ENCODE peak calls at places on chromosomes 11 and 22, in six cellular contexts. One of them, this sample, is unnamed.
A peak's percentile ranks its signal among the peaks of the same experiment; 100 is the strongest.

GRCh38 chr11:87180743-87181142 is 143.0 kb downstream of the TMEM135 start:
- DNase-seq in breast epithelium: no peak
- DNase-seq in H9: no peak
- DNase-seq in IMR-90: peak; percentile 65
- DNase-seq in transverse colon: no peak
- DNase-seq in PC-9: no peak
- DNase-seq in this sample: no peak

GRCh38 chr11:124195419-124195734 is 12.2 kb downstream of the OR10D3 start:
- DNase-seq in breast epithelium: no peak
- DNase-seq in PC-9: no peak
- DNase-seq in H9: no peak
- DNase-seq in transverse colon: no peak
- DNase-seq in IMR-90: no peak
- DNase-seq in this sample: no peak

GRCh38 chr11:134352111-134352510 is 20.3 kb downstream of the GLB1L2 start:
- DNase-seq in breast epithelium: no peak
- DNase-seq in H9: no peak
- DNase-seq in PC-9: no peak
- DNase-seq in transverse colon: no peak
- DNase-seq in IMR-90: no peak
- DNase-seq in this sample: no peak

GRCh38 chr11:12692238-12693074 is 18.2 kb downstream of the TEAD1 start:
- DNase-seq in breast epithelium: peak; percentile 73
- DNase-seq in transverse colon: peak; percentile 92
- DNase-seq in H9: no peak
- DNase-seq in PC-9: no peak
- DNase-seq in IMR-90: peak; percentile 95
- DNase-seq in this sample: no peak

GRCh38 chr11:31464436-31464835 is 45.0 kb downstream of the IMMP1L start:
- DNase-seq in PC-9: no peak
- DNase-seq in transverse colon: no peak
- DNase-seq in H9: no peak
- DNase-seq in breast epithelium: no peak
- DNase-seq in IMR-90: no peak
- DNase-seq in this sample: no peak

GRCh38 chr22:38766076-38766777 is 10.4 kb upstream of the SUN2 start:
- DNase-seq in transverse colon: peak; percentile 78
- DNase-seq in breast epithelium: peak; percentile 72
- DNase-seq in PC-9: peak; percentile 89
- DNase-seq in H9: peak; percentile 93
- DNase-seq in IMR-90: peak; percentile 64
- DNase-seq in this sample: peak; percentile 43

GRCh38 chr11:73570415-73571114 is 27.3 kb downstream of the FAM168A start:
- DNase-seq in IMR-90: peak; percentile 72
- DNase-seq in PC-9: peak; percentile 62
- DNase-seq in H9: no peak
- DNase-seq in breast epithelium: no peak
- DNase-seq in transverse colon: no peak
- DNase-seq in this sample: peak; percentile 98

GRCh38 chr11:100671471-100671870 is 15.6 kb upstream of the ARHGAP42 start:
- DNase-seq in PC-9: no peak
- DNase-seq in IMR-90: peak; percentile 44
- DNase-seq in breast epithelium: no peak
- DNase-seq in H9: no peak
- DNase-seq in transverse colon: no peak
- DNase-seq in this sample: no peak

GRCh38 chr11:75439026-75439425 is 6.0 kb upstream of the KLHL35 start:
- DNase-seq in breast epithelium: no peak
- DNase-seq in IMR-90: no peak
- DNase-seq in transverse colon: no peak
- DNase-seq in H9: no peak
- DNase-seq in PC-9: no peak
- DNase-seq in this sample: no peak

GRCh38 chr11:106076421-106076922 is 675 bp downstream of the KBTBD3 start:
- DNase-seq in IMR-90: no peak
- DNase-seq in PC-9: no peak
- DNase-seq in transverse colon: peak; percentile 12
- DNase-seq in breast epithelium: no peak
- DNase-seq in H9: no peak
- DNase-seq in this sample: no peak

GRCh38 chr22:45065726-45066125 is 55.9 kb upstream of the PHF21B start:
- DNase-seq in IMR-90: no peak
- DNase-seq in H9: no peak
- DNase-seq in breast epithelium: no peak
- DNase-seq in PC-9: no peak
- DNase-seq in transverse colon: no peak
- DNase-seq in this sample: no peak

DNA sequence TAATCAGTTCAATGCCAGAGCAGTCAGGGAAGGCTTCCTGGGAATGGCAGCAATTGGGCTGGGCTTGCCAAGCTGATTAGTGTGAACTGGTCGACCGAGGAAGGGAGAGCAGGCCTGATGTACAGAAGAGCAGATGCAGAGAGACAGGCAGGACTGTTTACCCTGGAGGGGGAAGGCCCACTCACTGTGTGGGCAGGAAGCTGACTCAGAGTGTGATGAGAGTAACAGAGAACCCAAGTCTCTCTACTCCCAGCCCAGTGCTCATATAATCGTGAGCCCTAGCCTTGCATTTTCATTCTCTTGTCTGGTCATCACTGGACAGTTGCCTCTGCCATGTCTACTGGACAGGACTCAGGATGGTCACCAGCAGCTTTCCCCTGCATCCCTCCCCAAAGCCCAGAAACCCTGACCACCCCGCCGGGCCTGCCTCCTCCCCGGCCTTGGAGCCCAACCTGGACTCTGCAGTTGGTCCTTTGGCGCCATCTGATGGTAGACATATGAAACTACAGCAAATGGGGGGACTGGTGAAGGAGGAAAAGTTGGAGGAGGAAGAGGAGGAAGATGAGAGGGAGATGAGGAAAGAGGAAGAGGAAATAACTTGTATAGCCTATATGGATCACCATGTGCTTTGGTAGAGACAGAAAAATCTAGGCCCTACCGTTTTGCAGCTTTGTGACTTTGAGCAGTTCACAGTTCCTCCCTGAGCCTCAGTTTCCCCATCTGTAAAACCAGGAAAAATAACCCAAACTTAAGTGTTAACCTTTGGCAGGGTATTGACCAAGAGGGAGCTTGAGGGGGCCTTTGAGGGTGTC is 43.4 kb upstream of the PRDM11 start:
- DNase-seq in PC-9: peak; percentile 44
- DNase-seq in IMR-90: peak; percentile 88
- DNase-seq in transverse colon: peak; percentile 51
- DNase-seq in breast epithelium: peak; percentile 37
- DNase-seq in H9: peak; percentile 72
- DNase-seq in this sample: peak; percentile 88
- TF ChIP-seq CTCF in PC-9: peak; percentile 99
- TF ChIP-seq CTCF in IMR-90: peak; percentile 95
- TF ChIP-seq CTCF in transverse colon: peak; percentile 98
- TF ChIP-seq CTCF in breast epithelium: peak; percentile 96
- TF ChIP-seq CTCF in H9: peak; percentile 95
- TF ChIP-seq CTCF in this sample: peak; percentile 97

DNA sequence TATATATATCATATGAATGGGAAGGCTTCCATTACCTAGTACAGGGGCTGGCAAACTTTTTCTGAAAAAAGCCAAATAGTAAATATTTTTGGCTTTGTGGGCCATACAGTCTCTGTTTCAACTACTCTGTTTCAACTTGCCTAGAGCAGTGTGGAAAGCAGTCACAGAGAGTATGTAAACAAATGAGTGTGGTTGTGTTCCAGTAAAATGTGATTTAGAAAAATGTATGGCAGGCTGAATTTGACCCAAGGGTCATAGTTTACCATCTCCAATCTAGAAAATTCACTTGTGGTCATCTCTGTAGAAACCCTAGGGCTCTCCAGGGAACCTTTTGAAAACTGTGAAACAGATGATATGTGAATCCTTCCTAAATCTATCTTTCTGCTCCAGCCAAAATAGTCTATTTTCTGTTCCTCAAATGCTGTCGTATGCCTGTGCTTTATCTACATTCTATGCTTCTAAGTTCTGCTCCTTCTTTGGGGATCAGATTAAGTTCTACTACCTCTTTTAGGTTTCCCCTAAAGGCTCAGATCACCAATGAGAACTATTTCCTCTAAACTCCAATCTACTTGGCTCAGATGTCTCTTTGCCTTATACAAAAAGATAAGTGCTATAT is 356.2 kb downstream of the METTL15 start:
- DNase-seq in breast epithelium: no peak
- DNase-seq in transverse colon: no peak
- DNase-seq in PC-9: no peak
- DNase-seq in H9: no peak
- DNase-seq in IMR-90: peak; percentile 86
- DNase-seq in this sample: no peak
- H3K4me1 ChIP-seq in breast epithelium: no peaks in the 10 kb centered on the region
- H3K4me1 ChIP-seq in transverse colon: no peaks in the 10 kb centered on the region
- H3K4me1 ChIP-seq in PC-9: no peaks in the 10 kb centered on the region
- H3K4me1 ChIP-seq in H9: no peaks in the 10 kb centered on the region
- H3K4me1 ChIP-seq in IMR-90: peaks cover 22% of the 10 kb centered on the region
- H3K4me1 ChIP-seq in this sample: no peaks in the 10 kb centered on the region

DNA sequence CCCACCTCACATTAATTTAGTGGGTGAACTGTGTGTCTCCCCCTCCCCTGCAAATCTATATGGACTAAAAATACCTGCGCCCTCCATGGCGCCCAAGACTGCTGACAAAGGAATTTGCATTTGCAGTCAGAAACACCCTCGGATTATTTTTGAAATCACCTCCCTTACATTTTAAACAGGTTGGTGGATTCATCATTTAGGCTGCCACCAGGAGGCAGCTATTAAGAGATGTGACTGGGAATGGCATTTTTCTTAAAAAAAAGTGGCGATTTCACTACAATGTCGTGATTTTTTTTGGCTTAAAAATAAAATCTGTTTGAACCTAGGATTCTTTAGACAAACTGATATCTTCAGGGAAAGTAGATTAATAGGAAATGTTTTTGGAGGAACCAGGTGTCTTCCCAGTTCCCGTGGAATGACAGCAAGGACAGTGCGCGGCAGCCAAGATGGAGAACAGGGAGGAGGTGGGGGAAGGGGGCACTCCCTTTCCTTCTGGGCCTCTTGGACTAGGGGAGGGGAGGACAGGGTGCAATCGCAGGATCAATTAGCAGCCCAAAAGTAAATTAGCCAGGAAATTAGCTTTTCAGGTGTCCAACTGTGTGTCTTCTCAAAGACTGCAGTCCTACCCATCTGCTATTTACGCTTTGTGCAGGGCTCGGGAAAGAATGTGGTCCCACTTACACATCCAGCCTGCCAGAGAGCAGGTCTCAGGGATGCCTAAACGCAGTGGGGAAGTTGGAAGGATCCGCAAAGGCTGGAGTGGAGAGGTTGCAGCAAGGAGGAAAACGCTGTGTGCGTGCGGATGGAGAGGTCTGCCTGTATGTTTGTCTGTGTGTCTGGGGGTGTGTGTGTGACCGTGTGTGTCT is 496.4 kb downstream of the NTM start:
- DNase-seq in H9: no peak
- DNase-seq in IMR-90: no peak
- DNase-seq in PC-9: no peak
- DNase-seq in breast epithelium: no peak
- DNase-seq in transverse colon: no peak
- DNase-seq in this sample: no peak
- TF ChIP-seq CTCF in H9: peak; percentile 53
- TF ChIP-seq CTCF in IMR-90: peak; percentile 22
- TF ChIP-seq CTCF in PC-9: no peak
- TF ChIP-seq CTCF in breast epithelium: no peak
- TF ChIP-seq CTCF in transverse colon: no peak
- TF ChIP-seq CTCF in this sample: peak; percentile 38

GRCh38 chr11:46117842-46118241 is 3.4 kb downstream of the PHF21A start:
- DNase-seq in H9: no peak
- DNase-seq in IMR-90: no peak
- DNase-seq in PC-9: no peak
- DNase-seq in breast epithelium: no peak
- DNase-seq in transverse colon: no peak
- DNase-seq in this sample: no peak
- H3K4me1 ChIP-seq in H9: no peaks in the 10 kb centered on the region
- H3K4me1 ChIP-seq in IMR-90: no peaks in the 10 kb centered on the region
- H3K4me1 ChIP-seq in PC-9: peaks cover 27% of the 10 kb centered on the region
- H3K4me1 ChIP-seq in breast epithelium: no peaks in the 10 kb centered on the region
- H3K4me1 ChIP-seq in transverse colon: peaks cover 10% of the 10 kb centered on the region
- H3K4me1 ChIP-seq in this sample: peaks cover 18% of the 10 kb centered on the region

DNA sequence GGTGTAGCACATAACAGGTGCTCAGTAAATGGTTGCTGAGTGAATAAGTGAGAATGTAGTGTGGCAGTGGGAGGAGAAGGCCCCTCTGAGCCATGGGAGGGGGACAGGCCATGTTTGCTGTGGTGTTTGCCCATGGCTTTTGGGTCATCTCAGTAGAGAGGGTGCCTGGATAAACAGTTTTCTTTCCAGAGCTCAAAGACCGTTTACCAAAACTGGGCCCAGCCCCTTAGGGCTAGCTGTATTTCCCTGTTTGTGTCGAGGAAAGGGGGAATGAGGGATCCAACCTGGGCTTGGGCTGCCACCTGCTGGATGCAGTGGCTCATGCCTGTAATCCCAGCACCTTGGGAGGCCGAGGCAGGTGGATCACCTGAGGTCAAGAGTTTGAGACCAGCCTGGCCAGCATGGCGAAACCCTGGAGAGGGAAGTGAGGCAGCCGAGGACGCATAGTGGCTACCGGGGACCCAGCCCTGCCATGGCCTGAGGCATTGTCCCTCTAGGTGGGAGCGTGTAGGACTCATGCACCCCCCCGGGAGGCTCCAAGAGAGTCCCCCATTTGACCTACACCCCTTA is 8.7 kb upstream of the LTO1 start:
- DNase-seq in PC-9: peak; percentile 74
- DNase-seq in IMR-90: no peak
- DNase-seq in transverse colon: peak; percentile 27
- DNase-seq in breast epithelium: no peak
- DNase-seq in H9: peak; percentile 73
- DNase-seq in this sample: no peak
- TF ChIP-seq CTCF in PC-9: peak; percentile 84
- TF ChIP-seq CTCF in IMR-90: peak; percentile 30
- TF ChIP-seq CTCF in transverse colon: peak; percentile 29
- TF ChIP-seq CTCF in breast epithelium: no peak
- TF ChIP-seq CTCF in H9: peak; percentile 89
- TF ChIP-seq CTCF in this sample: peak; percentile 80

GRCh38 chr11:9677951-9678350 is 14.1 kb downstream of the SWAP70 start:
- DNase-seq in PC-9: no peak
- DNase-seq in IMR-90: no peak
- DNase-seq in breast epithelium: no peak
- DNase-seq in transverse colon: no peak
- DNase-seq in H9: no peak
- DNase-seq in this sample: no peak
- H3K4me1 ChIP-seq in PC-9: no peaks in the 10 kb centered on the region
- H3K4me1 ChIP-seq in IMR-90: peaks cover 4% of the 10 kb centered on the region
- H3K4me1 ChIP-seq in breast epithelium: peaks cover 7% of the 10 kb centered on the region
- H3K4me1 ChIP-seq in transverse colon: no peaks in the 10 kb centered on the region
- H3K4me1 ChIP-seq in H9: peaks cover 5% of the 10 kb centered on the region
- H3K4me1 ChIP-seq in this sample: peaks cover 5% of the 10 kb centered on the region

This sample was measured in foreskin keratinocyte.